ENCODE peak calls at places on chromosomes 16 and 17, in nine cellular contexts. B, F, W, M, D, G, O, I and K are unnamed samples.

GRCh38 chr17:63329876-63330275 is 116.2 kb downstream of the CYB561 start:
- DNase-seq in M (no peak), O (no peak), G (no peak), W (no peak), F (no peak), D (no peak), B (no peak), I (no peak), K (no peak)

GRCh38 chr17:48012151-48012520 is 25.5 kb downstream of the COPZ2 start:
- DNase-seq in D (no peak), O (no peak), B (no peak), F (peak; percentile 26), I (no peak), M (peak; percentile 84), W (no peak), G (peak; percentile 54), K (peak; percentile 81)

GRCh38 chr17:67891481-67892119 is 66.3 kb downstream of the BPTF start:
- DNase-seq in W (peak; percentile 71), I (no peak), O (no peak), F (no peak), M (no peak), D (no peak), G (no peak), B (peak; percentile 63), K (no peak)

GRCh38 chr16:71338193-71338592 is 20.3 kb upstream of the CALB2 start:
- DNase-seq in G (no peak), I (no peak), F (no peak), W (peak; percentile 83), D (no peak), O (no peak), M (no peak), B (peak; percentile 88), K (no peak)

GRCh38 chr16:66612422-66612821 is 7.9 kb downstream of the CMTM3 start:
- DNase-seq in D (no peak), B (no peak), W (no peak), G (no peak), I (no peak), O (peak; percentile 90), M (no peak), F (no peak), K (no peak)

GRCh38 chr17:45677770-45678169 is 106.3 kb upstream of the CRHR1 start:
- DNase-seq in D (no peak), I (no peak), O (no peak), G (no peak), F (no peak), M (no peak), W (peak; percentile 37), B (no peak), K (no peak)

GRCh38 chr16:88651989-88652762 is 1.3 kb upstream of the CYBA start:
- DNase-seq in G (no peak), F (no peak), B (no peak), I (no peak), W (no peak), M (no peak), D (no peak), O (no peak), K (no peak)

GRCh38 chr17:80171681-80172080 is 1.9 kb downstream of the CARD14 start:
- DNase-seq in M (no peak), W (no peak), B (no peak), D (no peak), G (no peak), I (no peak), F (no peak), O (no peak), K (no peak)

GRCh38 chr17:62696256-62696655 is 68.8 kb downstream of the MRC2 start:
- DNase-seq in F (no peak), M (no peak), B (no peak), W (no peak), I (no peak), G (no peak), D (no peak), O (no peak), K (no peak)

GRCh38 chr17:64315032-64315490 is 52.0 kb upstream of the TEX2 start:
- DNase-seq in F (peak; percentile 93), O (peak; percentile 64), B (no peak), M (no peak), D (no peak), G (no peak), I (peak; percentile 83), W (peak; percentile 86), K (no peak)

GRCh38 chr17:66302761-66303626 is 581 bp downstream of the PRKCA start:
- DNase-seq in O (peak; percentile 66), M (peak; percentile 62), F (peak; percentile 47), W (peak; percentile 64), I (no peak), G (peak; percentile 37), B (peak; percentile 50), D (peak; percentile 35), K (peak; percentile 72)
- TF ChIP-seq CTCF in O (no peak), M (no peak), F (no peak), W (no peak), I (no peak), G (no peak), B (no peak), D (no peak), K (no peak)

DNA sequence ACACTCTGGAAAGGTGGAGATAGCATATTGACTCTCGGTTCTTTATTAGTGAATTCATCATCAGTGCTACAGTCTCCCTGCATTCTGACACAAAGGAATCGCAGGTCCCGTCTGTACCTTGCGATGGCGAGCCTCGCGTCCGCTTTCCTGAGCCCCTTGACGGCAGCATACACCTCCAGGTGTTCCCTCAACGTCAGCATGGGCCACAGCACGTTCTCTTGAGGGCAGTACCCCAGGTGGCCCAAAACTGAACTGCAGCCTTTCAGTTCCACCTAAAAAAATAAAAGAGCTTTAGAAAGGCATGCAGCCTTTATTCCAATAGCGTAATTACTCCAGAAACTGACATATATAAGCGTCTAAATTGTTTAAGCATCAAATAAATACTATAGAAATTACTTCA is 24.2 kb upstream of the ABCA9 start:
- DNase-seq in G (no peak), I (no peak), F (no peak), O (no peak), W (no peak), B (peak; percentile 35), D (peak; percentile 22), M (peak; percentile 19), K (no peak)
- TF ChIP-seq CTCF in G (no peak), I (no peak), F (peak; percentile 28), O (no peak), W (no peak), B (peak; percentile 54), D (peak; percentile 61), M (peak; percentile 55), K (peak; percentile 65)

GRCh38 chr17:49409066-49409465 is 5.6 kb downstream of the PHB1 start:
- DNase-seq in M (no peak), O (no peak), F (no peak), G (no peak), W (no peak), B (no peak), I (no peak), D (no peak), K (no peak)

GRCh38 chr17:49414271-49414621 is 436 bp downstream of the PHB1 start:
- DNase-seq in O (no peak), D (no peak), M (peak; percentile 16), B (peak; percentile 4), G (no peak), W (no peak), F (no peak), I (no peak), K (no peak)

GRCh38 chr17:49414622-49415350 is at the start of gene PHB1:
- DNase-seq in O (peak; percentile 98), I (peak; percentile 90), G (peak; percentile 90), M (peak; percentile 91), D (peak; percentile 88), F (peak; percentile 95), B (peak; percentile 97), W (peak; percentile 98), K (peak; percentile 94)
- TF ChIP-seq CTCF in O (no peak), I (no peak), G (no peak), M (no peak), D (no peak), F (no peak), B (no peak), W (no peak), K (no peak)

DNA sequence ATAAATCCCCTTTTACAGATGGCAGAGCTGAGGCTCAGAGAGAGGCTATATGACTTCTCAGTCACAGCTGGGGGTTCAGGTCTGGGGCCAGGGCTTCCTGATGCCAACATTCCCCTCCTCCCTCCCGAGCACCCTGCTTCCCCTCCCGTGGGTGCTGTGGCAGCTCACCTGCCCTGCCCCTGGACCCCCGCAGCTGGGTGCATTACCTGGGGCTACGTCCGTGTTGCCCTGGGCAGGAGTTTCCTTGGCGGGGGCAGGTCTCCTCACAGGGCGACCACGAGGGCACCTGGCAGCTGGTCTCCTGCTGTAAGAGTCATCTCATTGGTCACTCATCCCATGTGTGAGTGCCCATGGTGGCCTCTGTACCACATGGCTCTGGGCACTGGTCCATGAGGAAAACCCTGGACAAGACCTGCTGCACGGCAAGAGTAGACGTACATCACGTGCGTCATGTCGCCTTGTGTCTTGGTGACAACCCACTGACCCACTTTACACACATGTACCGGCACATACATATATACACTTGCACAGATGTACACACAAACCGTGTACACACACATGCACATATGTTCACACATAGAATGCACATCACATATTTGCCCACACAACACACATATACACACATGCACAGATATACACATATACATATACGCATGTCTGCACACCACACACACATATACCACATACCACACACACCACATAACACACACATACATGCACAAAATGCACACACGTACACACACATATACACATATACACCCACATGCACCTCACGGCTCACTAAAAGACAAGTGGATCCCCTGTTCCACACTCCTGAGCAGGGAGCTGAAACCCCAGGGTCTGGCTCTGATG is 134.0 kb downstream of the FOXL1 start:
- DNase-seq in W (no peak), D (no peak), O (no peak), F (no peak), G (no peak), M (no peak), B (no peak), I (no peak), K (no peak)
- TF ChIP-seq CTCF in W (no peak), D (no peak), O (no peak), F (no peak), G (no peak), M (no peak), B (no peak), I (no peak), K (no peak)

DNA sequence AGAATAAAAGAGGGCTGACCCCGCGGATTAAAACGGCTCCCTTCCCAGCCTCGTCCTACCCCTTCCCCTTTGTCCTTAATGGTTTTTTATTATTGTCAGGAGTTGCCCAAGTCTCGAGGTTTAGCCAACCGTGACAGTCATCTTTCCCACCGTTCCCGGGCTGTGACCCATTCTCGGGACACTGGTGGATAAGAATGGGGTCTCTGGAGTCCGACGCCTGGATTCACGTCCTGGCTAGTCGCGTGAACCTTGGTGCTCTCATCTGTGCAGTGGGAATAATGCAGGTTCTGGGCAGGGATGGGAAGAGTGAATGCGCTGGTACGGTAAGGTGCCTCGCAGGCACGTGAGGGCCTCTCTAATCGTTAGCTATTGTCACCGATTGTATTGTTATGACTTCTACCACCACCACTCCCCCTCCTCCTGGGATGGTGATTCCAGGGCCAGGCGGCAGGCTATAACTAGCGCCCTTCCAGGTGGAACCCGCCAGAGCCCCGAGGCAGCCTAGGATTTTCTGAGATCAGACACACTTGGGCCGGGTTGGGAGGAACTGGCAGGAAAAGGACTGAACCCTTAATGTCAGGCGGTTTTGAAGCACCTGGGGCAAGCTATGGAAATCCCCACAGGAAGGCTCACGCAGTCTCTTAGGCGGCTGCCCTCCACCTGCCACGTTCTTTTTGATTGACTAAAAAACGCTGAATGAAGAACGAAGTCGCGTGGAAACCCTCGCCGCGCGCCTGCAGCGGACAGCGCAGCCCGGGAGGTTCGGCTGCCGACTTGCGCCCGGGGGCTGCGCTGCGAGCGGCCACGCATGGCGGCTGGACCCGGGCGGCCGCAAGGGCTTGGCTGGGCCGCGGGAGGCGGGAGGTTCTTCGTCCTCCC is 2.7 kb downstream of the HS3ST3B1 start:
- DNase-seq in B (no peak), I (no peak), O (no peak), F (no peak), W (no peak), D (no peak), G (no peak), M (peak; percentile 59), K (peak; percentile 65)
- TF ChIP-seq CTCF in B (no peak), I (no peak), O (no peak), F (no peak), W (no peak), D (no peak), G (no peak), M (no peak), K (no peak)